ENCODE peak calls at places on chromosomes 13 and 19, in four cellular contexts. P is GM12878, S is HepG2, Q is K562. W is an unnamed sample.

GRCh38 chr19:1133471-1133929 is 29.7 kb downstream of the GPX4 start:
- DNase-seq in S (no peak), Q (peak), P (peak), W (peak)

GRCh38 chr13:84810781-84811180 is 928.5 kb upstream of the SLITRK1 start:
- DNase-seq in S (no peak), P (no peak), Q (no peak), W (no peak)

GRCh38 chr19:20247016-20247683 is 80.1 kb downstream of the ZNF486 start:
- DNase-seq in S (no peak), Q (no peak), P (no peak), W (peak)

GRCh38 chr19:38970664-38971532 is 4.6 kb downstream of the FBXO17 start:
- DNase-seq in P (no peak), Q (no peak), S (no peak), W (no peak)

GRCh38 chr19:6551607-6552450 is 21.0 kb downstream of the TNFSF9 start:
- DNase-seq in Q (peak), P (no peak), S (peak), W (peak)

GRCh38 chr19:42285546-42285945 is 16.4 kb upstream of the PRR19 start:
- DNase-seq in S (no peak), P (no peak), Q (peak), W (no peak)

GRCh38 chr19:46784262-46785053 is 3.9 kb downstream of the SLC1A5 start:
- DNase-seq in P (peak), S (peak), Q (peak), W (peak)

GRCh38 chr13:86002921-86003488 is 203.8 kb upstream of the SLITRK6 start:
- DNase-seq in Q (no peak), P (no peak), S (no peak), W (no peak)

GRCh38 chr13:48979892-48980291 is 4.2 kb downstream of the FNDC3A start:
- DNase-seq in Q (no peak), S (no peak), P (no peak), W (no peak)

GRCh38 chr13:35697281-35697680 is 220.8 kb upstream of the MAB21L1 start:
- DNase-seq in P (no peak), S (no peak), Q (no peak), W (no peak)

GRCh38 chr19:1492474-1493006 is 1.6 kb downstream of the REEP6 start:
- DNase-seq in Q (peak), S (no peak), P (no peak), W (no peak)

GRCh38 chr13:109782066-109782822 is 4.1 kb downstream of the IRS2 start:
- DNase-seq in Q (no peak), S (no peak), P (no peak), W (no peak)

GRCh38 chr19:677201-677600 is 1.0 kb downstream of the FSTL3 start:
- DNase-seq in S (peak), Q (no peak), P (no peak), W (no peak)

GRCh38 chr19:29837448-29837961 is 25.7 kb downstream of the CCNE1 start:
- DNase-seq in P (peak), Q (no peak), S (no peak), W (no peak)

GRCh38 chr13:79124183-79124582 is 281.9 kb downstream of the RBM26 start:
- DNase-seq in Q (no peak), S (no peak), P (no peak), W (no peak)

GRCh38 chr19:18171605-18172327 is 1.8 kb upstream of the IFI30 start:
- DNase-seq in S (no peak), Q (peak), P (no peak), W (no peak)

GRCh38 chr19:10211691-10212090 is 16.9 kb upstream of the DNMT1 start:
- DNase-seq in S (no peak), Q (no peak), P (no peak), W (no peak)

GRCh38 chr13:36297259-36297599 is 385 bp downstream of the CCDC169 start:
- DNase-seq in Q (no peak), P (no peak), S (no peak), W (no peak)

GRCh38 chr19:32342695-32343094 is 2.7 kb upstream of the ZNF507 start:
- DNase-seq in P (no peak), S (no peak), Q (no peak), W (no peak)

GRCh38 chr13:44300895-44301638 is 72.6 kb upstream of the SERP2 start:
- DNase-seq in P (peak), S (no peak), Q (no peak), W (no peak)

GRCh38 chr13:88751994-88752393 is 1080.8 kb downstream of the SLITRK5 start:
- DNase-seq in Q (no peak), P (no peak), S (no peak), W (no peak)

GRCh38 chr13:48112896-48113525 is 18.1 kb upstream of the MED4 start:
- DNase-seq in Q (no peak), S (no peak), P (no peak), W (no peak)

GRCh38 chr13:99374994-99375805 is 68.0 kb upstream of the GPR183 start:
- DNase-seq in Q (no peak), S (no peak), P (no peak), W (no peak)

GRCh38 chr13:64688893-64689677 is 2541.1 kb downstream of the PCDH9 start:
- DNase-seq in Q (no peak), P (no peak), S (no peak), W (no peak)

GRCh38 chr13:49140910-49141611 is 79.1 kb upstream of the MLNR start:
- DNase-seq in P (no peak), S (no peak), Q (no peak), W (no peak)

GRCh38 chr13:40490086-40490723 is 176.2 kb downstream of the FOXO1 start:
- DNase-seq in P (no peak), S (no peak), Q (no peak), W (no peak)

GRCh38 chr19:44356383-44357111 is at the start of gene ZNF112:
- DNase-seq in P (peak), S (peak), Q (peak), W (peak)

GRCh38 chr13:28597641-28598040 is 61.3 kb upstream of the POMP start:
- DNase-seq in P (no peak), Q (no peak), S (no peak), W (no peak)

GRCh38 chr19:55261671-55262126 is 2.9 kb upstream of the PPP6R1 start:
- DNase-seq in P (no peak), S (no peak), Q (no peak), W (peak)

GRCh38 chr13:33229446-33230177 is 55.9 kb downstream of the STARD13 start:
- DNase-seq in S (peak), P (no peak), Q (no peak), W (no peak)

GRCh38 chr13:107301724-107302374 is 733.9 kb upstream of the ARGLU1 start:
- DNase-seq in S (no peak), Q (no peak), P (no peak), W (no peak)

DNA sequence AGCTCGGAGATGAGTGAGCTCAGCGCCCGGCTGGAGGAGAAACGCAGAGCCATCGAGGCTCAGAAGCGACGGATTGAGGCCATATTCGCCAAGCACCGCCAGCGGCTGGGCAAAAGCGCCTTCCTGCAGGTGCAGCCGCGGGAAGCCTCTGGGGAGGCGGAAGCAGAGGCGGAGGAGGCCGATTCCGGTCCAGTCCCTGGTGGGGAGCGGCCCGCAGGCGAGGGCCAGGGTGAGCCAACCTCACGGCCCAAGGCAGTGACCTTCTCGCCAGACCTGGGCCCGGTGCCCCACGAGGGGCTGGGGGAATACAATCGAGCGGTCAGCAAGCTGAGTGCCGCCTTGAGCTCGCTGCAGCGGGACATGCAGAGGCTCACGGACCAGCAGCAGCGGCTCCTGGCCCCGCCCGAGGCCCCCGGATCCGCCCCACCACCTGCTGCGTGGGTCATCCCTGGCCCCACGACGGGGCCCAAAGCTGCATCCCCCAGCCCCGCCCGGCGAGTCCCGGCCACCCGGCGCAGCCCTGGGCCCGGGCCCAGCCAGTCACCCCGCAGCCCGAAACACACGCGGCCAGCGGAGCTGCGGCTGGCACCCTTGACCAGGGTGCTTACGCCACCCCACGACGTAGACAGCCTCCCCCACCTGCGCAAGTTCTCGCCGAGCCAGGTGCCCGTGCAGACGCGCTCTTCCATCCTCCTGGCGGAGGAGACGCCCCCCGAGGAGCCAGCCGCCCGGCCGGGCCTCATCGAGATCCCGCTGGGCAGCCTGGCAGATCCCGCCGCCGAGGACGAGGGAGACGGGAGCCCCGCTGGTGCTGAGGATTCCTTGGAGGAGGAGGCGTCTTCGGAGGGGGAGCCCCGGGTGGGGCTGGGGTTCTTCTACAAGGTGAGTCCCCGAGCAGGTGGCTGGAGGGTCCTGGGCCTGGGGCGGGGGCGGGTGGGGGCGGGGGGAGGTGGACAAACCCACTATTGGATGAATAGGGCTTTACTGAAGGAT is 16.8 kb downstream of the XAB2 start:
- DNase-seq in P (no peak), Q (no peak), S (no peak), W (no peak)
- TF ChIP-seq ETV6 in P (no peak), Q (no peak), S (no peak), W (no peak)

GRCh38 chr13:51349016-51349415 is 9.5 kb downstream of the SERPINE3 start:
- DNase-seq in Q (no peak), S (no peak), P (no peak), W (no peak)

GRCh38 chr13:51342706-51343105 is 3.2 kb downstream of the SERPINE3 start:
- DNase-seq in Q (no peak), P (no peak), S (no peak), W (no peak)

GRCh38 chr13:51348069-51348967 is 8.8 kb downstream of the SERPINE3 start:
- DNase-seq in P (no peak), Q (no peak), S (no peak), W (no peak)

GRCh38 chr13:51347099-51347498 is 7.6 kb downstream of the SERPINE3 start:
- DNase-seq in P (no peak), S (no peak), Q (no peak), W (no peak)

DNA sequence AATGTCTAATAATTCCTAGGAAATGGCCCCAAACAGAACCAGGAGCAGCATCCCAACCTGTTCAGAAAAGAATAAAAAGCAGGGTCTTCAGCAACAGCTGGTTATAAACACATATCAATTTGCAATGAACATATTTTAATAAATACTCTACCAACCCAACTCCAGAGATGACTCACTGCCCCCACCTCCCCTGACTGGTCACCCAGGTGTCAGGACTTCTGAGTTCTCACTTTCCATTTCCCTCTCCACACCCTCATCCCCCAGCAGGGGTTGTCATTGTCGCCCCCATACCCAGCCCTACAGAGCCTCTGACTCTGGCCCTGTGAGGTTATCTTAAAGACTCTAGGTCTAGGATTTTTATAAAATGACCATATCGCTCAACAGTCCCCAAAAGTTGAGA is 6.9 kb downstream of the SERPINE3 start:
- DNase-seq in Q (no peak), S (no peak), P (no peak), W (no peak)
- TF ChIP-seq SP1 in Q (no peak), S (no peak), P (no peak), W (no peak)

DNA sequence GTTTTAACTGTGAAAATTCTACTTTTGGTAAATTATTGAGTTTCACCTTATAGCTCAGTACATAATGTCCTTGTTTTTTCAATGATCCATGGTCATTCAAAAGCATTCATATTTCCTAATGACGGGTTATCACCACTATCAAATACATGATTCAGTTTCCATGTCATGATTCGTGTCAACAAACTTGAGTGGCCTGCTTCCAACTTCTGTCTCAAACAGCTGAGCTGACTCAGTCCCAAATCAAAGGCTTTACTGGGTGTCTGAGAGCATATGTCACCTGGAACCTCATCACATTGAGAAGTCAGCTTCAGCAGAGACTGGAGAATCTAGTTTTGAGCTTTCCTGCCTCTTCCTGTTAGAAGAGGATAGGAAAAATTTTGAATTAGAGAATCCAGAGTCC is 40.3 kb upstream of the SGCG start:
- DNase-seq in P (no peak), S (no peak), Q (no peak), W (no peak)
- TF ChIP-seq ETV6 in P (no peak), S (no peak), Q (no peak), W (no peak)

DNA sequence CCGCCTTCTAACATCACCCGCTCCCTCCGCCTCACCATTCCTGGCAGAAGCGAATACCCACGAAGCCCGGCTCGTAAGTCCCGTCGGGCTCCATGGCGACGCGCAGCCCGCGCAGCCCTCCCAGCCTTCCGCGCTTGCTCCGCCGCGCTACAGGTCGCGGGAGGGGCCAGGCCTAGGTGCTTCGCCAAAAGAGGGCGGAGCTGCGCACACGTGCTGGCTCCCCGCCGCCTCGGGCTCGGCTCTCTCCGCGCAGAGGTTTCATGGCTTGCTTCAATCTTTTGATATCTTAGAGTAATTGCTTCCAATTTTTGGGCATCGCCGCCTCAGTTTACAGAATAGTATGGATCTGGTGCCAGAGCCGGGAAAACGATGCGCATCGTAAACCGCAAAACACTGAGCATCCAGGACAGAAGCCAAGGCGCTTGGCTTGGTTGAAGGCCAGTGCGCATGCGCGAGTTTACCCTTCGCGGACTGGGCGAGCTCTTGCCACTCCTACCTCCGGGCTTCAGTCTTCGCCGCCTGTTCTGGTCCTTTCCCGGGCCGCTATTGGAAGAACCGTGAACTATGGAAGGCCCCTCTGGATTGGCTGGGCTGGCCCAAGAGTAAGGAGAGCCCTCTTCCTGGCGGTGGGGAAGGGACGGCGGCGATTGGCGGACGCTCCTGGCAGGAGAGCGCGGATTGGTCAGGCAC is at the start of gene POLR2I:
- DNase-seq in Q (peak), S (peak), P (peak), W (peak)
- TF ChIP-seq SP1 in Q (peak), S (peak), P (peak), W (peak)

DNA sequence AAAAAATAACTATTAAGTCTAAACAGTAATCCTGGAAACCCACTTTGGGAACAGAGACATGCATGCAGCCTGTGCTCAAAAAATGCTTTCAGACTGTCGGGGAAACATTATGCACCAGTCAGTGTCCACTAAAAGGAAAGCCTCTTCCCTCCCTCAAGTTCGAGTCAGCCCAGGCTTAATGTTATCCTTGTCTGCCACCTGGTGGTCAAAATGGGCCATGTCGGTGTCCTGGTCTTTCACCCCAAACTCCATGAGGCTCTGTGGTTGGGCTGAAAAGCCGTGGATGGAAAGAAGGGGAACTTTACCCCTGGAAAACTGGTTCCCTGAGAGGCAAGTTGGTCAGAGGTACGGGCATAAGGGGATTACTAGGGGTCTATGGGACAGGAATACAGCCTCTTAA is 88.4 kb upstream of the ZNF492 start:
- DNase-seq in S (peak), P (no peak), Q (peak), W (peak)
- TF ChIP-seq ETV6 in S (no peak), P (no peak), Q (no peak), W (no peak)

DNA sequence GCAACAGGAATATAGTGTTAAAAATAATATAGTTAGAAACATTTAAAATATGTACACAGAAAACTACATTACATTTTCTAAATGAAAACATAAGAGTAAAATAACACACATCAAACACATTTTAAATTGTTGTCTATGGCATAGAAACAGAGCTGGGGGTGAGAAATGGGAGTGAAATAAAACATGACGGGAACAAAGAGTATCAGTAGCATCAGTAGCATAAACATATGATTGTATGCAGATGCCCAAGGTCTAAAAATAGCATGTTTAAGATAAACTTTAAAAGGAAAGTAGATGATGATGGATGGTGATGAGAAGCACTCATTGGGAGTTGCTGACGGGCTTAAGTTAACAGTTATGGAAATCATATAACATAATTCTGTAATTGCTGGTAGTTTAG is 1221.7 kb upstream of the SPRY2 start:
- DNase-seq in P (no peak), S (no peak), Q (no peak), W (no peak)
- TF ChIP-seq SP1 in P (no peak), S (no peak), Q (no peak), W (no peak)

DNA sequence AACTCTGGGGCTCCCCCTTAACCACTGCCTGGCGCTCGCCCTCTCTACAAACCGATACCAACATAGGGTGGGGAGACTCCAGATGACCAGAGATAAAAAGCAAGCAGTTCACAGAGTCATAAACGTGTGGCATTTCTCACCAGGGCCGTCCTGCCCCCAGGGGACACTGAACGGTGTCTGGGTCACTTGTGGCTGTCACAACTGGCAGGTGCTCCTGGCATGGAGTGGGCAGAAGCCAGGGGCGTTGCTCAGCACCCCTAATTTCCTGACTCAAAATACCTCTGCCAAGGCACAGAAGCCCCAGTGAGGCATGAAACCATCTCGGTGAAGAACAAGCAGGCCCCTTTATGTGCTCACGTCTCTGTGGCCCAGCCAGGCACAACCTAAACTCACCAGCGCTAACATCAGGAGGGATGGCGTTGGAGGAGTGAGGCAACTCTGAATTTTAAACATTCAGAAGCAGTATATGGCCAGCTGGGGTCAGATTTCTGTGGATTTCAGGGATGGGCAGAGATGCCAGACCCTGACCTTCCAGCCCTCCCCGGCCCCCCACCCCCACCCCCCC is 1.8 kb downstream of the PIP5K1C start:
- DNase-seq in P (no peak), Q (no peak), S (no peak), W (no peak)
- TF ChIP-seq ETV6 in P (no peak), Q (no peak), S (no peak), W (no peak)

DNA sequence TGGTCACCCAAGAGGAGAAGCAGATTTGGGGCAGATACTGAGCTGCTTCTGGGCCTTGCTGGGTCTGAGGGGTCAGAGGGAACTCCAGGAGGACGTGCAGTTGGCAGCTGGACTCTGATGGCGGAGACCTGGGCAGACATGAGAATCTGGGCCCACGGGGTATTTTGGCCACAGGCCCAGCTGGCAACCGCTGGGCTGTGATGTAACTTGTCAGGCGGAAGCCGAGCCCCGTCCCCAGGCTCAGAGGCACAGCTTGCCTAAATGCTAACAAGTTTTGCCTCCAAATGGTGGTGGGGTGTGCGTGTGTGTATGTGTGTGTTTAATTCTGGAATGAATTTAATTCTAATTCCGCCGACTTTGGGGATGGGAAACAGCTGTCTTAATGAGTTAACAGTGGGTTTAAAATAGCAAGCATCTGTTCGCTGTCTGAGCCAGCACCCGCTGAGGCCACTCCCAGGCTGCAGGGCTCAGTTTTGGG is 11.6 kb downstream of the ZNRF4 start:
- DNase-seq in S (no peak), P (no peak), Q (no peak), W (no peak)
- TF ChIP-seq SP1 in S (no peak), P (no peak), Q (no peak), W (no peak)